ENCODE peak calls at places on chromosome 1, in five cellular contexts. One of them, this sample, is unnamed.
A peak's percentile ranks its signal among the peaks of the same experiment; 100 is the strongest.

GRCh38 chr1:228683428-228683827 is 51.9 kb upstream of the RHOU start:
- DNase-seq in RCC 7860: no peak
- DNase-seq in activated CD4-positive, alpha-beta T cell treated with anti-CD3 and anti-CD28 coated beads, Interleukin-2, amount 10 ng/mL, durations not matched to agents 7 days and 5 days: no peak
- DNase-seq in MV-4-11: no peak
- DNase-seq in A549: no peak
- DNase-seq in this sample: no peak

GRCh38 chr1:155192346-155193274 is 15.1 kb downstream of the THBS3 start:
- DNase-seq in RCC 7860: no peak
- DNase-seq in activated CD4-positive, alpha-beta T cell treated with anti-CD3 and anti-CD28 coated beads, Interleukin-2, amount 10 ng/mL, durations not matched to agents 7 days and 5 days: peak; percentile 38
- DNase-seq in MV-4-11: no peak
- DNase-seq in A549: no peak
- DNase-seq in this sample: no peak

GRCh38 chr1:232906441-232906840 is 44.0 kb upstream of the NTPCR start:
- DNase-seq in RCC 7860: no peak
- DNase-seq in activated CD4-positive, alpha-beta T cell treated with anti-CD3 and anti-CD28 coated beads, Interleukin-2, amount 10 ng/mL, durations not matched to agents 7 days and 5 days: no peak
- DNase-seq in MV-4-11: no peak
- DNase-seq in A549: no peak
- DNase-seq in this sample: no peak

GRCh38 chr1:1947493-1947892 is 28.4 kb upstream of the TMEM52 start:
- DNase-seq in RCC 7860: no peak
- DNase-seq in activated CD4-positive, alpha-beta T cell treated with anti-CD3 and anti-CD28 coated beads, Interleukin-2, amount 10 ng/mL, durations not matched to agents 7 days and 5 days: no peak
- DNase-seq in MV-4-11: no peak
- DNase-seq in A549: no peak
- DNase-seq in this sample: no peak

GRCh38 chr1:60173729-60174128 is 100.2 kb upstream of the C1orf87 start:
- DNase-seq in RCC 7860: no peak
- DNase-seq in activated CD4-positive, alpha-beta T cell treated with anti-CD3 and anti-CD28 coated beads, Interleukin-2, amount 10 ng/mL, durations not matched to agents 7 days and 5 days: no peak
- DNase-seq in MV-4-11: no peak
- DNase-seq in A549: no peak
- DNase-seq in this sample: no peak

GRCh38 chr1:36248250-36248894 is 24.1 kb downstream of the THRAP3 start:
- DNase-seq in RCC 7860: peak; percentile 89
- DNase-seq in activated CD4-positive, alpha-beta T cell treated with anti-CD3 and anti-CD28 coated beads, Interleukin-2, amount 10 ng/mL, durations not matched to agents 7 days and 5 days: no peak
- DNase-seq in MV-4-11: peak; percentile 86
- DNase-seq in A549: peak; percentile 92
- DNase-seq in this sample: peak; percentile 43

GRCh38 chr1:225603538-225604354 is 49.2 kb downstream of the ENAH start:
- DNase-seq in RCC 7860: no peak
- DNase-seq in activated CD4-positive, alpha-beta T cell treated with anti-CD3 and anti-CD28 coated beads, Interleukin-2, amount 10 ng/mL, durations not matched to agents 7 days and 5 days: no peak
- DNase-seq in MV-4-11: no peak
- DNase-seq in A549: peak; percentile 37
- DNase-seq in this sample: peak; percentile 51

GRCh38 chr1:84913025-84913892 is 20.3 kb upstream of the LPAR3 start:
- DNase-seq in RCC 7860: peak; percentile 87
- DNase-seq in activated CD4-positive, alpha-beta T cell treated with anti-CD3 and anti-CD28 coated beads, Interleukin-2, amount 10 ng/mL, durations not matched to agents 7 days and 5 days: no peak
- DNase-seq in MV-4-11: peak; percentile 56
- DNase-seq in A549: no peak
- DNase-seq in this sample: peak; percentile 36

GRCh38 chr1:228084325-228084724 is 1.8 kb downstream of the ARF1 start:
- DNase-seq in RCC 7860: peak; percentile 26
- DNase-seq in activated CD4-positive, alpha-beta T cell treated with anti-CD3 and anti-CD28 coated beads, Interleukin-2, amount 10 ng/mL, durations not matched to agents 7 days and 5 days: no peak
- DNase-seq in MV-4-11: peak; percentile 84
- DNase-seq in A549: no peak
- DNase-seq in this sample: no peak

GRCh38 chr1:92843429-92844352 is 11.9 kb downstream of the RPL5 start:
- DNase-seq in RCC 7860: no peak
- DNase-seq in activated CD4-positive, alpha-beta T cell treated with anti-CD3 and anti-CD28 coated beads, Interleukin-2, amount 10 ng/mL, durations not matched to agents 7 days and 5 days: no peak
- DNase-seq in MV-4-11: no peak
- DNase-seq in A549: no peak
- DNase-seq in this sample: no peak

GRCh38 chr1:43315481-43315880 is 14.7 kb downstream of the TIE1 start:
- DNase-seq in RCC 7860: no peak
- DNase-seq in activated CD4-positive, alpha-beta T cell treated with anti-CD3 and anti-CD28 coated beads, Interleukin-2, amount 10 ng/mL, durations not matched to agents 7 days and 5 days: no peak
- DNase-seq in MV-4-11: no peak
- DNase-seq in A549: no peak
- DNase-seq in this sample: no peak